ENCODE peak calls at places on chromosome 13, in seven cellular contexts. L, S, Z, R, N, P and Y are unnamed samples.

GRCh38 chr13:50156140-50156539 is 140.9 kb downstream of the KCNRG start:
- DNase-seq in L (peak; percentile 34), S (peak; percentile 34), Z (no peak), R (peak; percentile 51), N (no peak), P (no peak), Y (peak; percentile 41)

GRCh38 chr13:76016799-76017198 is 380.7 kb downstream of the LMO7 start:
- DNase-seq in L (no peak), S (peak; percentile 48), Z (peak; percentile 12), R (peak; percentile 45), N (no peak), P (no peak), Y (peak; percentile 32)

GRCh38 chr13:30905932-30906383 is at the start of gene MEDAG:
- DNase-seq in L (no peak), S (peak; percentile 50), Z (no peak), R (no peak), N (peak; percentile 89), P (no peak), Y (peak; percentile 59)

GRCh38 chr13:107348471-107348870 is 780.5 kb upstream of the ARGLU1 start:
- DNase-seq in L (no peak), S (no peak), Z (no peak), R (peak; percentile 54), N (no peak), P (no peak), Y (no peak)

GRCh38 chr13:32340917-32341316 is 25.6 kb downstream of the BRCA2 start:
- DNase-seq in L (no peak), S (no peak), Z (no peak), R (no peak), N (no peak), P (no peak), Y (no peak)

GRCh38 chr13:88248393-88248792 is 577.2 kb downstream of the SLITRK5 start:
- DNase-seq in L (no peak), S (no peak), Z (no peak), R (no peak), N (no peak), P (no peak), Y (no peak)

GRCh38 chr13:112759053-112759452 is 69.2 kb downstream of the ATP11A start:
- DNase-seq in L (no peak), S (no peak), Z (no peak), R (peak; percentile 61), N (no peak), P (no peak), Y (no peak)

GRCh38 chr13:102643656-102644055 is 46.9 kb downstream of the TPP2 start:
- DNase-seq in L (no peak), S (no peak), Z (no peak), R (no peak), N (no peak), P (no peak), Y (no peak)

GRCh38 chr13:110799246-110800236 is 86.0 kb downstream of the ING1 start:
- DNase-seq in L (peak; percentile 47), S (peak; percentile 33), Z (peak; percentile 32), R (no peak), N (peak; percentile 33), P (no peak), Y (peak; percentile 58)

GRCh38 chr13:53200498-53201453 is 172.2 kb downstream of the OLFM4 start:
- DNase-seq in L (no peak), S (peak; percentile 1), Z (peak; percentile 54), R (peak; percentile 43), N (peak; percentile 33), P (no peak), Y (peak; percentile 19)

GRCh38 chr13:44142911-44143665 is 230.5 kb upstream of the SERP2 start:
- DNase-seq in L (no peak), S (peak; percentile 73), Z (no peak), R (peak; percentile 97), N (no peak), P (no peak), Y (peak; percentile 68)

GRCh38 chr13:50006426-50007135 is 8.7 kb upstream of the KCNRG start:
- DNase-seq in L (no peak), S (no peak), Z (no peak), R (no peak), N (no peak), P (no peak), Y (no peak)

GRCh38 chr13:108606424-108606823 is 23.0 kb upstream of the MYO16 start:
- DNase-seq in L (no peak), S (no peak), Z (no peak), R (no peak), N (no peak), P (no peak), Y (no peak)

GRCh38 chr13:25978961-25979360 is 72.9 kb downstream of the SHISA2 start:
- DNase-seq in L (no peak), S (no peak), Z (no peak), R (peak; percentile 59), N (no peak), P (no peak), Y (no peak)

GRCh38 chr13:108963846-108964600 is 334.6 kb downstream of the MYO16 start:
- DNase-seq in L (peak; percentile 53), S (peak; percentile 49), Z (no peak), R (peak; percentile 61), N (no peak), P (no peak), Y (peak; percentile 58)

GRCh38 chr13:37106642-37107041 is 1.2 kb upstream of the CSNK1A1L start:
- DNase-seq in L (no peak), S (no peak), Z (no peak), R (no peak), N (no peak), P (no peak), Y (no peak)

GRCh38 chr13:27354379-27354778 is 70.0 kb upstream of the GTF3A start:
- DNase-seq in L (peak; percentile 56), S (peak; percentile 27), Z (no peak), R (no peak), N (no peak), P (no peak), Y (peak; percentile 6)

GRCh38 chr13:101473458-101473857 is 21.0 kb downstream of the ITGBL1 start:
- DNase-seq in L (peak; percentile 85), S (peak; percentile 90), Z (peak; percentile 23), R (peak; percentile 74), N (no peak), P (no peak), Y (peak; percentile 94)

GRCh38 chr13:112962911-112963625 is 5.9 kb upstream of the MCF2L start:
- DNase-seq in L (no peak), S (no peak), Z (no peak), R (no peak), N (no peak), P (no peak), Y (no peak)

GRCh38 chr13:79108914-79109643 is 297.0 kb downstream of the RBM26 start:
- DNase-seq in L (no peak), S (no peak), Z (no peak), R (no peak), N (no peak), P (no peak), Y (no peak)

GRCh38 chr13:100269837-100270236 is 180.9 kb downstream of the PCCA start:
- DNase-seq in L (peak; percentile 13), S (peak; percentile 55), Z (peak; percentile 57), R (peak; percentile 39), N (peak; percentile 66), P (no peak), Y (peak; percentile 70)